ENCODE peak calls at places on chromosomes 5 and 9, in ten cellular contexts. M is prostate gland, I is K562, B is WERI-Rb-1, Y is aorta, J is kidney, U is fibroblast of lung, P is uterus, E is MM.1S, G is neuronal stem cell. Q is an unnamed sample.
A peak's percentile ranks its signal among the peaks of the same experiment; 100 is the strongest.

GRCh38 chr9:99056876-99057664 is 47.8 kb upstream of the TGFBR1 start:
- DNase-seq in J (no peak), U (peak; percentile 42), I (no peak), Y (no peak), G (no peak), P (no peak), E (peak; percentile 32), B (no peak), M (no peak), Q (no peak)

GRCh38 chr9:109910616-109911568 is 130.9 kb downstream of the PALM2AKAP2 start:
- DNase-seq in B (no peak), E (no peak), M (no peak), J (no peak), P (no peak), G (no peak), I (no peak), Y (no peak), U (peak; percentile 76), Q (no peak)

GRCh38 chr9:68507098-68507795 is 33.4 kb downstream of the TMEM252 start:
- DNase-seq in E (no peak), G (no peak), B (no peak), I (peak; percentile 9), Y (no peak), M (no peak), P (peak; percentile 52), J (no peak), U (peak; percentile 71), Q (no peak)

GRCh38 chr5:57316798-57317327 is 143.0 kb downstream of the GPBP1 start:
- DNase-seq in P (peak; percentile 29), U (peak; percentile 100), I (no peak), B (no peak), J (no peak), G (no peak), M (no peak), Y (no peak), E (peak; percentile 19), Q (no peak)

GRCh38 chr5:158590936-158591863 is 508.5 kb downstream of the EBF1 start:
- DNase-seq in U (peak; percentile 24), P (peak; percentile 23), J (no peak), Y (no peak), B (peak; percentile 32), I (no peak), E (no peak), G (peak; percentile 47), M (peak; percentile 10), Q (no peak)

GRCh38 chr5:19865336-19866087 is 122.5 kb downstream of the CDH18 start:
- DNase-seq in I (no peak), E (no peak), U (no peak), G (no peak), B (no peak), M (no peak), Y (no peak), P (no peak), J (no peak), Q (no peak)

GRCh38 chr9:129839324-129840023 is 4.2 kb downstream of the USP20 start:
- DNase-seq in U (no peak), Y (no peak), G (no peak), J (no peak), B (no peak), E (no peak), M (no peak), P (no peak), I (no peak), Q (no peak)

GRCh38 chr9:135330307-135330631 is 149.3 kb upstream of the PPP1R26 start:
- DNase-seq in P (no peak), E (no peak), Y (no peak), J (no peak), U (no peak), B (peak; percentile 70), I (no peak), G (no peak), M (no peak), Q (no peak)

GRCh38 chr9:94082956-94083355 is 1.3 kb upstream of the PTPDC1 start:
- DNase-seq in U (peak; percentile 24), B (no peak), J (no peak), E (no peak), I (no peak), M (no peak), G (no peak), P (no peak), Y (no peak), Q (no peak)

GRCh38 chr9:94084314-94084713 is at the start of gene PTPDC1:
- DNase-seq in P (peak; percentile 35), B (no peak), J (no peak), E (no peak), M (no peak), G (peak; percentile 62), U (peak; percentile 92), Y (no peak), I (peak; percentile 60), Q (no peak)

GRCh38 chr9:94081864-94082468 is 2.3 kb upstream of the PTPDC1 start:
- DNase-seq in E (no peak), Y (no peak), M (no peak), P (no peak), J (no peak), I (no peak), G (no peak), U (no peak), B (no peak), Q (no peak)

GRCh38 chr9:94082553-94082952 is 1.7 kb upstream of the PTPDC1 start:
- DNase-seq in J (no peak), G (no peak), M (no peak), I (no peak), U (no peak), Y (no peak), P (no peak), E (no peak), B (no peak), Q (no peak)

DNA sequence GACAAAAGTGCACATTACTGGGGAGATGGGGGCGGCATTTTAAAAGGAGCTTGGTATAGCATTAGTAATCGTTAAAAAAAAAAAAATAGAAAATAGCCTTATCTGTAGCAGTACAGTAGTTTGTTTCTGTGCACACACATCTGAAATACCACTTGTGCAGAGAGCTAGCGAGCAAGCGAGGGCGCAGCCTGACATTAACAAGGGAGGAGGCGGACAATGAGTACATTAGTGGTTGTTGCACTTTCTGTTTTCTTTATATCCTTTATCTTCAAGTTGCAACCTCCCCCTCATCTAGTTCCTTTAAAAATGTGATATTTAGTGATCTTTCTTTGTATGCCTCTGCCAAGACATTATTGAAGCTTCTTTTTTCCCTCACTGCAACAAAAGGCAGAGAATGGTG is 880 bp upstream of the PTPDC1 start:
- DNase-seq in P (no peak), U (no peak), M (no peak), J (no peak), B (no peak), Y (no peak), G (no peak), E (no peak), I (peak; percentile 56), Q (no peak)
- H3K27ac ChIP-seq in P (peak overlapping the region; percentile 41), U (no peak overlapping the region), M (no peak overlapping the region), J (no peak overlapping the region), B (no peak overlapping the region), Y (no peak overlapping the region), G (no peak overlapping the region), E (no peak overlapping the region), I (peak overlapping the region; percentile 36), Q (no peak overlapping the region)

DNA sequence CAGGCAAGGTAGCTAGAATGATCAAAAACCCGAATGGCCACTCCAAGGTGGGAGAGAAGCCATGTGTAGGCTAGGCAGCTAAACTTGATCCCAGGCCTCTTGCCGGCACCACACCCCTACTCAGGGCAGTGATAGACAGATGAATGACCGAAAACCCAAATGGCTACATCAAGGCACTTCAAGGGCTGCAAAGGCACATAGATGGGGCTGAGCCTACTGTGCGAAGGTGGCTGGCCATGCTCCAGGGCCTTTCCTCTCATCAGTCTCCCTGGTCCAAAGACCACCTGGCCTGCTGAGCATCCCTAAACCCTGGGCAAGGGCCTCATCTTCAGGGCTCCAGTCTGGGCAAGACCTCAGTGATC is 3.7 kb upstream of the TIFAB start:
- DNase-seq in U (no peak), G (no peak), E (no peak), I (no peak), M (no peak), P (no peak), Y (peak; percentile 33), J (peak; percentile 35), B (no peak), Q (no peak)
- H3K27ac ChIP-seq in U (no peak overlapping the region), G (no peak overlapping the region), E (no peak overlapping the region), I (peak overlapping the region; percentile 87), M (no peak overlapping the region), P (no peak overlapping the region), Y (no peak overlapping the region), J (no peak overlapping the region), B (no peak overlapping the region), Q (no peak overlapping the region)

GRCh38 chr9:70438341-70438924 is 24.0 kb upstream of the KLF9 start:
- DNase-seq in G (no peak), P (peak; percentile 74), U (peak; percentile 95), Y (no peak), B (peak; percentile 59), M (peak; percentile 62), E (no peak), J (peak; percentile 82), I (peak; percentile 72), Q (no peak)

GRCh38 chr9:70439991-70440706 is 25.7 kb upstream of the KLF9 start:
- DNase-seq in J (no peak), M (no peak), E (no peak), G (no peak), P (no peak), U (peak; percentile 91), B (no peak), Y (no peak), I (no peak), Q (no peak)

GRCh38 chr9:70441622-70442021 is 27.2 kb upstream of the KLF9 start:
- DNase-seq in Y (no peak), I (no peak), U (no peak), J (no peak), B (no peak), M (no peak), G (peak; percentile 51), P (no peak), E (no peak), Q (no peak)

GRCh38 chr9:70435948-70436347 is 21.5 kb upstream of the KLF9 start:
- DNase-seq in E (no peak), J (no peak), P (no peak), I (no peak), M (no peak), B (no peak), Y (no peak), G (no peak), U (peak; percentile 90), Q (no peak)
- H3K27ac ChIP-seq in E (no peak overlapping the region), J (no peak overlapping the region), P (peak overlapping the region; percentile 61), I (no peak overlapping the region), M (no peak overlapping the region), B (no peak overlapping the region), Y (no peak overlapping the region), G (no peak overlapping the region), U (no peak overlapping the region), Q (no peak overlapping the region)

DNA sequence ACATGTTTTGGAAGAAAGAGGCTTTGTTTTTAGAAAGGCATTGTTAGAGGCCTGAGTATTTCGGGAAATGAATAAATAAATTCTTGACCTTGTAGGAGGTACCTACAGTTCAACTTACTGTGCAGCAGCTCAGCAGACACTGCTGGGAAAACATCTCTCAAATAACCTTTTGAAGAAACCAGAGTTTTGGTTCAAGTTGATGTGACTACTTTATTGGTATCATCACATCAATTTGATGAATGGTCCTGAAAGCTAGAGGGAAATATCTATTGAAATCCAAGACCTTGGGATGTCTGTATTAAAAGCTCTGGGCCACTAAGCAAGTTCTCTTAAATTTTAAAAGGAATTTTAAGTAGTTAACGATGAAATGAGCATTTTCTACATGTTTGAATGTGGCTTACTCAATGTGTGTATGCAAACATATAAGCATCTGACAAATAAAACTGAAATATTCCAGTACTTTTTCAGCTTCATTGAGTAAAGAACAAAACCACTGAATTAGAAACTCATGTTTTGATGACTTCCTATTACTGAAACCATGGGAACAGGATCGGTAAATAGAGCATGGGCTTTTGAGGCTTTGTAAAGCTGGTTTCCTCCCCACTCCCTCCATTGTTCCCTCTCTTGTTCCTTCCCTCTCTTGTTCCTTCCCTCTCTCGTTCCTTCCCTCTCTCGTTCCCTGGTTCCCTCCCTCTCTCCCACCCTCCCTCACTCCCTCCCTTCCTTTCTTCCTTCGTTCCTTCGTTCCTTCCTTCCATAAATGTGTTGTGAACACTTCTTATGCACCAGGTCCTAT is 36.7 kb downstream of the SLC27A6 start:
- DNase-seq in I (no peak), J (no peak), P (no peak), Y (no peak), U (no peak), M (no peak), G (no peak), E (no peak), B (no peak), Q (no peak)
- H3K27ac ChIP-seq in I (no peak overlapping the region), J (no peak overlapping the region), P (no peak overlapping the region), Y (no peak overlapping the region), U (no peak overlapping the region), M (no peak overlapping the region), G (no peak overlapping the region), E (no peak overlapping the region), B (no peak overlapping the region), Q (no peak overlapping the region)